ENCODE peak calls at places on chromosomes 2 and 18, in nine cellular contexts. One of them, this sample, is unnamed.

GRCh38 chr18:77074431-77074830 is 58.2 kb downstream of the MBP start:
- DNase-seq in upper lobe of left lung: no peak
- DNase-seq in amygdala: no peak
- DNase-seq in activated CD8-positive, alpha-beta T cell treated with anti-CD3 and anti-CD28 coated beads, Interleukin-2, amount 10 ng/mL, durations not matched to agents 7 days and 5 days: no peak
- DNase-seq in T-cell: no peak
- DNase-seq in CD8-positive, alpha-beta memory T cell: no peak
- DNase-seq in DMS153: no peak
- DNase-seq in ecto neural progenitor cell: no peak
- DNase-seq in CD4-positive, alpha-beta T cell: no peak
- DNase-seq in this sample: no peak

GRCh38 chr2:233351423-233351822 is 2.9 kb upstream of the DGKD start:
- DNase-seq in upper lobe of left lung: no peak
- DNase-seq in amygdala: no peak
- DNase-seq in T-cell: no peak
- DNase-seq in ecto neural progenitor cell: no peak
- DNase-seq in activated CD8-positive, alpha-beta T cell treated with anti-CD3 and anti-CD28 coated beads, Interleukin-2, amount 10 ng/mL, durations not matched to agents 7 days and 5 days: no peak
- DNase-seq in CD8-positive, alpha-beta memory T cell: no peak
- DNase-seq in DMS153: no peak
- DNase-seq in CD4-positive, alpha-beta T cell: no peak
- DNase-seq in this sample: no peak

GRCh38 chr2:95041824-95042442 is 16.4 kb downstream of the MAL start:
- DNase-seq in ecto neural progenitor cell: no peak
- DNase-seq in upper lobe of left lung: no peak
- DNase-seq in activated CD8-positive, alpha-beta T cell treated with anti-CD3 and anti-CD28 coated beads, Interleukin-2, amount 10 ng/mL, durations not matched to agents 7 days and 5 days: no peak
- DNase-seq in CD4-positive, alpha-beta T cell: no peak
- DNase-seq in amygdala: no peak
- DNase-seq in CD8-positive, alpha-beta memory T cell: no peak
- DNase-seq in T-cell: no peak
- DNase-seq in DMS153: no peak
- DNase-seq in this sample: no peak

GRCh38 chr2:231410293-231411004 is 14.9 kb downstream of the B3GNT7 start:
- DNase-seq in activated CD8-positive, alpha-beta T cell treated with anti-CD3 and anti-CD28 coated beads, Interleukin-2, amount 10 ng/mL, durations not matched to agents 7 days and 5 days: no peak
- DNase-seq in upper lobe of left lung: no peak
- DNase-seq in ecto neural progenitor cell: peak
- DNase-seq in DMS153: no peak
- DNase-seq in CD4-positive, alpha-beta T cell: no peak
- DNase-seq in T-cell: no peak
- DNase-seq in amygdala: no peak
- DNase-seq in CD8-positive, alpha-beta memory T cell: no peak
- DNase-seq in this sample: no peak

GRCh38 chr2:152762202-152762601 is 43.8 kb downstream of the ARL6IP6 start:
- DNase-seq in CD8-positive, alpha-beta memory T cell: no peak
- DNase-seq in activated CD8-positive, alpha-beta T cell treated with anti-CD3 and anti-CD28 coated beads, Interleukin-2, amount 10 ng/mL, durations not matched to agents 7 days and 5 days: no peak
- DNase-seq in T-cell: no peak
- DNase-seq in upper lobe of left lung: no peak
- DNase-seq in ecto neural progenitor cell: no peak
- DNase-seq in CD4-positive, alpha-beta T cell: no peak
- DNase-seq in DMS153: no peak
- DNase-seq in amygdala: no peak
- DNase-seq in this sample: no peak

GRCh38 chr2:234747833-234748559 is 203.8 kb upstream of the SH3BP4 start:
- DNase-seq in upper lobe of left lung: no peak
- DNase-seq in DMS153: no peak
- DNase-seq in ecto neural progenitor cell: no peak
- DNase-seq in CD4-positive, alpha-beta T cell: no peak
- DNase-seq in CD8-positive, alpha-beta memory T cell: no peak
- DNase-seq in activated CD8-positive, alpha-beta T cell treated with anti-CD3 and anti-CD28 coated beads, Interleukin-2, amount 10 ng/mL, durations not matched to agents 7 days and 5 days: no peak
- DNase-seq in T-cell: no peak
- DNase-seq in amygdala: no peak
- DNase-seq in this sample: no peak

GRCh38 chr18:48445540-48445939 is 36.4 kb upstream of the ZBTB7C start:
- DNase-seq in DMS153: peak
- DNase-seq in CD8-positive, alpha-beta memory T cell: peak
- DNase-seq in upper lobe of left lung: no peak
- DNase-seq in CD4-positive, alpha-beta T cell: peak
- DNase-seq in activated CD8-positive, alpha-beta T cell treated with anti-CD3 and anti-CD28 coated beads, Interleukin-2, amount 10 ng/mL, durations not matched to agents 7 days and 5 days: peak
- DNase-seq in amygdala: no peak
- DNase-seq in T-cell: peak
- DNase-seq in ecto neural progenitor cell: peak
- DNase-seq in this sample: no peak

GRCh38 chr18:32669549-32670165 is 103.2 kb downstream of the KLHL14 start:
- DNase-seq in amygdala: no peak
- DNase-seq in CD8-positive, alpha-beta memory T cell: no peak
- DNase-seq in upper lobe of left lung: peak
- DNase-seq in ecto neural progenitor cell: no peak
- DNase-seq in T-cell: no peak
- DNase-seq in CD4-positive, alpha-beta T cell: no peak
- DNase-seq in DMS153: no peak
- DNase-seq in activated CD8-positive, alpha-beta T cell treated with anti-CD3 and anti-CD28 coated beads, Interleukin-2, amount 10 ng/mL, durations not matched to agents 7 days and 5 days: no peak
- DNase-seq in this sample: no peak

GRCh38 chr2:68225119-68225632 is 27.2 kb downstream of the PPP3R1 start:
- DNase-seq in CD8-positive, alpha-beta memory T cell: no peak
- DNase-seq in T-cell: peak
- DNase-seq in amygdala: no peak
- DNase-seq in upper lobe of left lung: no peak
- DNase-seq in DMS153: no peak
- DNase-seq in CD4-positive, alpha-beta T cell: no peak
- DNase-seq in ecto neural progenitor cell: peak
- DNase-seq in activated CD8-positive, alpha-beta T cell treated with anti-CD3 and anti-CD28 coated beads, Interleukin-2, amount 10 ng/mL, durations not matched to agents 7 days and 5 days: peak
- DNase-seq in this sample: no peak

GRCh38 chr2:157238296-157238695 is 19.2 kb upstream of the GALNT5 start:
- DNase-seq in ecto neural progenitor cell: no peak
- DNase-seq in CD4-positive, alpha-beta T cell: no peak
- DNase-seq in amygdala: no peak
- DNase-seq in T-cell: no peak
- DNase-seq in DMS153: no peak
- DNase-seq in activated CD8-positive, alpha-beta T cell treated with anti-CD3 and anti-CD28 coated beads, Interleukin-2, amount 10 ng/mL, durations not matched to agents 7 days and 5 days: no peak
- DNase-seq in upper lobe of left lung: no peak
- DNase-seq in CD8-positive, alpha-beta memory T cell: no peak
- DNase-seq in this sample: no peak

This sample was measured in cerebellar nuclear complex.